ENCODE peak calls at places on chromosomes 2 and 18, in six cellular contexts. B is GM06990, R is AML-193, V is nephron progenitor cell, H is GM04504, C is kidney glomerular epithelial cell. N is an unnamed sample.
A peak's percentile ranks its signal among the peaks of the same experiment; 100 is the strongest.

GRCh38 chr2:172991036-172991435 is 84.6 kb upstream of the MAP3K20 start:
- DNase-seq in R (no peak), C (no peak), V (no peak), H (no peak), B (no peak), N (no peak)

GRCh38 chr2:11719230-11719977 is 27.0 kb upstream of the LPIN1 start:
- DNase-seq in C (no peak), B (no peak), R (no peak), V (no peak), H (no peak), N (no peak)

GRCh38 chr2:218281449-218281848 is 10.9 kb downstream of the TMBIM1 start:
- DNase-seq in R (no peak), H (no peak), V (no peak), B (no peak), C (no peak), N (no peak)

GRCh38 chr18:995641-996040 is 91.0 kb downstream of the ADCYAP1 start:
- DNase-seq in C (no peak), H (peak; percentile 75), R (no peak), B (no peak), V (no peak), N (no peak)

GRCh38 chr2:69601179-69601612 is 42.3 kb downstream of the AAK1 start:
- DNase-seq in C (peak; percentile 37), R (no peak), H (peak; percentile 41), B (no peak), V (no peak), N (no peak)

GRCh38 chr2:100832885-100833284 is 12.9 kb downstream of the NPAS2 start:
- DNase-seq in V (no peak), B (no peak), R (no peak), H (no peak), C (no peak), N (no peak)

GRCh38 chr2:28633204-28633603 is 118.4 kb upstream of the PPP1CB start:
- DNase-seq in R (no peak), V (no peak), B (no peak), H (no peak), C (no peak), N (no peak)

GRCh38 chr2:54438271-54438670 is 17.9 kb upstream of the SPTBN1 start:
- DNase-seq in R (no peak), C (no peak), V (no peak), B (no peak), H (peak; percentile 72), N (no peak)

GRCh38 chr2:70789304-70790078 is 952 bp downstream of the FIGLA start:
- DNase-seq in H (peak; percentile 17), R (peak; percentile 17), C (peak; percentile 24), V (peak; percentile 74), B (peak; percentile 45), N (peak; percentile 12)

GRCh38 chr2:27049422-27050280 is 1.8 kb upstream of the AGBL5 start:
- DNase-seq in C (no peak), B (peak; percentile 80), V (peak; percentile 62), H (no peak), R (no peak), N (no peak)

GRCh38 chr18:10748641-10749040 is 222.8 kb downstream of the NAPG start:
- DNase-seq in H (no peak), R (no peak), C (peak; percentile 70), B (no peak), V (no peak), N (no peak)

GRCh38 chr2:115161531-115162453 is 719.4 kb downstream of the DPP10 start:
- DNase-seq in C (no peak), V (peak; percentile 61), R (no peak), H (no peak), B (no peak), N (no peak)

GRCh38 chr18:45652303-45652702 is 37.0 kb downstream of the SLC14A2 start:
- DNase-seq in R (no peak), C (no peak), H (no peak), V (no peak), B (no peak), N (no peak)